ENCODE peak calls at places on chromosomes 16 and 17, in five cellular contexts. One of them, this sample, is unnamed.

GRCh38 chr17:79935845-79936470 is 96.7 kb upstream of the CBX4 start:
- DNase-seq in C1 segment of cervical spinal cord: no peak
- DNase-seq in T-helper 17 cell: no peak
- DNase-seq in activated CD8-positive, alpha-beta memory T cell treated with anti-CD3 and anti-CD28 coated beads for 1 hour: no peak
- DNase-seq in head of caudate nucleus: no peak
- DNase-seq in this sample: no peak

GRCh38 chr17:42806249-42806648 is 7.6 kb downstream of the CNTD1 start:
- DNase-seq in C1 segment of cervical spinal cord: no peak
- DNase-seq in T-helper 17 cell: no peak
- DNase-seq in activated CD8-positive, alpha-beta memory T cell treated with anti-CD3 and anti-CD28 coated beads for 1 hour: no peak
- DNase-seq in head of caudate nucleus: no peak
- DNase-seq in this sample: no peak

GRCh38 chr16:3095869-3096268 is 3.2 kb downstream of the ZSCAN10 start:
- DNase-seq in C1 segment of cervical spinal cord: no peak
- DNase-seq in T-helper 17 cell: peak; percentile 43
- DNase-seq in activated CD8-positive, alpha-beta memory T cell treated with anti-CD3 and anti-CD28 coated beads for 1 hour: no peak
- DNase-seq in head of caudate nucleus: no peak
- DNase-seq in this sample: peak; percentile 31

GRCh38 chr17:33328129-33328528 is 35.0 kb upstream of the ASIC2 start:
- DNase-seq in C1 segment of cervical spinal cord: no peak
- DNase-seq in T-helper 17 cell: no peak
- DNase-seq in activated CD8-positive, alpha-beta memory T cell treated with anti-CD3 and anti-CD28 coated beads for 1 hour: no peak
- DNase-seq in head of caudate nucleus: no peak
- DNase-seq in this sample: no peak

GRCh38 chr17:73559532-73559931 is 84.7 kb downstream of the SDK2 start:
- DNase-seq in C1 segment of cervical spinal cord: no peak
- DNase-seq in T-helper 17 cell: no peak
- DNase-seq in activated CD8-positive, alpha-beta memory T cell treated with anti-CD3 and anti-CD28 coated beads for 1 hour: no peak
- DNase-seq in head of caudate nucleus: no peak
- DNase-seq in this sample: no peak

GRCh38 chr17:74012465-74012864 is 191.0 kb upstream of the RPL38 start:
- DNase-seq in C1 segment of cervical spinal cord: no peak
- DNase-seq in T-helper 17 cell: no peak
- DNase-seq in activated CD8-positive, alpha-beta memory T cell treated with anti-CD3 and anti-CD28 coated beads for 1 hour: no peak
- DNase-seq in head of caudate nucleus: no peak
- DNase-seq in this sample: no peak

GRCh38 chr17:1709403-1709891 is 730 bp downstream of the TLCD2 start:
- DNase-seq in C1 segment of cervical spinal cord: no peak
- DNase-seq in T-helper 17 cell: no peak
- DNase-seq in activated CD8-positive, alpha-beta memory T cell treated with anti-CD3 and anti-CD28 coated beads for 1 hour: no peak
- DNase-seq in head of caudate nucleus: no peak
- DNase-seq in this sample: no peak

GRCh38 chr16:533391-534088 is 6.0 kb downstream of the CAPN15 start:
- DNase-seq in C1 segment of cervical spinal cord: peak; percentile 26
- DNase-seq in T-helper 17 cell: no peak
- DNase-seq in activated CD8-positive, alpha-beta memory T cell treated with anti-CD3 and anti-CD28 coated beads for 1 hour: no peak
- DNase-seq in head of caudate nucleus: no peak
- DNase-seq in this sample: no peak

GRCh38 chr17:57948555-57949420 is 6.4 kb downstream of the CUEDC1 start:
- DNase-seq in C1 segment of cervical spinal cord: no peak
- DNase-seq in T-helper 17 cell: no peak
- DNase-seq in activated CD8-positive, alpha-beta memory T cell treated with anti-CD3 and anti-CD28 coated beads for 1 hour: no peak
- DNase-seq in head of caudate nucleus: no peak
- DNase-seq in this sample: no peak

GRCh38 chr17:32523017-32523680 is 36.4 kb downstream of the CDK5R1 start:
- DNase-seq in C1 segment of cervical spinal cord: no peak
- DNase-seq in T-helper 17 cell: no peak
- DNase-seq in activated CD8-positive, alpha-beta memory T cell treated with anti-CD3 and anti-CD28 coated beads for 1 hour: no peak
- DNase-seq in head of caudate nucleus: no peak
- DNase-seq in this sample: no peak

GRCh38 chr16:46712911-46713310 is 23.5 kb downstream of the ORC6 start:
- DNase-seq in C1 segment of cervical spinal cord: no peak
- DNase-seq in T-helper 17 cell: no peak
- DNase-seq in activated CD8-positive, alpha-beta memory T cell treated with anti-CD3 and anti-CD28 coated beads for 1 hour: no peak
- DNase-seq in head of caudate nucleus: no peak
- DNase-seq in this sample: no peak

GRCh38 chr16:24609740-24610420 is 70.5 kb downstream of the RBBP6 start:
- DNase-seq in C1 segment of cervical spinal cord: peak; percentile 82
- DNase-seq in T-helper 17 cell: no peak
- DNase-seq in activated CD8-positive, alpha-beta memory T cell treated with anti-CD3 and anti-CD28 coated beads for 1 hour: no peak
- DNase-seq in head of caudate nucleus: peak; percentile 77
- DNase-seq in this sample: no peak

GRCh38 chr17:45873728-45874127 is 20.6 kb upstream of the MAPT start:
- DNase-seq in C1 segment of cervical spinal cord: no peak
- DNase-seq in T-helper 17 cell: no peak
- DNase-seq in activated CD8-positive, alpha-beta memory T cell treated with anti-CD3 and anti-CD28 coated beads for 1 hour: no peak
- DNase-seq in head of caudate nucleus: no peak
- DNase-seq in this sample: peak; percentile 17

GRCh38 chr16:49773534-49774486 is 82.1 kb downstream of the ZNF423 start:
- DNase-seq in C1 segment of cervical spinal cord: no peak
- DNase-seq in T-helper 17 cell: no peak
- DNase-seq in activated CD8-positive, alpha-beta memory T cell treated with anti-CD3 and anti-CD28 coated beads for 1 hour: no peak
- DNase-seq in head of caudate nucleus: no peak
- DNase-seq in this sample: no peak

GRCh38 chr16:81873221-81873620 is 94.1 kb downstream of the PLCG2 start:
- DNase-seq in C1 segment of cervical spinal cord: no peak
- DNase-seq in T-helper 17 cell: no peak
- DNase-seq in activated CD8-positive, alpha-beta memory T cell treated with anti-CD3 and anti-CD28 coated beads for 1 hour: no peak
- DNase-seq in head of caudate nucleus: no peak
- DNase-seq in this sample: no peak

GRCh38 chr16:1311738-1312458 is 2.5 kb downstream of the UBE2I start:
- DNase-seq in C1 segment of cervical spinal cord: no peak
- DNase-seq in T-helper 17 cell: no peak
- DNase-seq in activated CD8-positive, alpha-beta memory T cell treated with anti-CD3 and anti-CD28 coated beads for 1 hour: no peak
- DNase-seq in head of caudate nucleus: no peak
- DNase-seq in this sample: no peak

GRCh38 chr16:88458773-88459235 is 5.7 kb downstream of the ZFPM1 start:
- DNase-seq in C1 segment of cervical spinal cord: no peak
- DNase-seq in T-helper 17 cell: no peak
- DNase-seq in activated CD8-positive, alpha-beta memory T cell treated with anti-CD3 and anti-CD28 coated beads for 1 hour: no peak
- DNase-seq in head of caudate nucleus: no peak
- DNase-seq in this sample: no peak

GRCh38 chr17:69404398-69404797 is 10.1 kb upstream of the MAP2K6 start:
- DNase-seq in C1 segment of cervical spinal cord: no peak
- DNase-seq in T-helper 17 cell: no peak
- DNase-seq in activated CD8-positive, alpha-beta memory T cell treated with anti-CD3 and anti-CD28 coated beads for 1 hour: no peak
- DNase-seq in head of caudate nucleus: no peak
- DNase-seq in this sample: no peak

GRCh38 chr16:75192606-75193264 is 14.2 kb downstream of the CTRB2 start:
- DNase-seq in C1 segment of cervical spinal cord: no peak
- DNase-seq in T-helper 17 cell: no peak
- DNase-seq in activated CD8-positive, alpha-beta memory T cell treated with anti-CD3 and anti-CD28 coated beads for 1 hour: no peak
- DNase-seq in head of caudate nucleus: no peak
- DNase-seq in this sample: no peak

GRCh38 chr17:35244345-35245195 is 1.7 kb downstream of the SLFN5 start:
- DNase-seq in C1 segment of cervical spinal cord: no peak
- DNase-seq in T-helper 17 cell: peak; percentile 70
- DNase-seq in activated CD8-positive, alpha-beta memory T cell treated with anti-CD3 and anti-CD28 coated beads for 1 hour: peak; percentile 60
- DNase-seq in head of caudate nucleus: no peak
- DNase-seq in this sample: peak; percentile 70

GRCh38 chr16:50583211-50583610 is 35.0 kb downstream of the NKD1 start:
- DNase-seq in C1 segment of cervical spinal cord: no peak
- DNase-seq in T-helper 17 cell: no peak
- DNase-seq in activated CD8-positive, alpha-beta memory T cell treated with anti-CD3 and anti-CD28 coated beads for 1 hour: no peak
- DNase-seq in head of caudate nucleus: no peak
- DNase-seq in this sample: no peak

GRCh38 chr17:74531231-74531761 is at the start of gene CD300LB:
- DNase-seq in C1 segment of cervical spinal cord: no peak
- DNase-seq in T-helper 17 cell: no peak
- DNase-seq in activated CD8-positive, alpha-beta memory T cell treated with anti-CD3 and anti-CD28 coated beads for 1 hour: no peak
- DNase-seq in head of caudate nucleus: no peak
- DNase-seq in this sample: no peak

GRCh38 chr16:82972520-82972919 is 345.8 kb downstream of the CDH13 start:
- DNase-seq in C1 segment of cervical spinal cord: no peak
- DNase-seq in T-helper 17 cell: no peak
- DNase-seq in activated CD8-positive, alpha-beta memory T cell treated with anti-CD3 and anti-CD28 coated beads for 1 hour: no peak
- DNase-seq in head of caudate nucleus: no peak
- DNase-seq in this sample: no peak

GRCh38 chr17:13086142-13086769 is 68.4 kb upstream of the ELAC2 start:
- DNase-seq in C1 segment of cervical spinal cord: no peak
- DNase-seq in T-helper 17 cell: no peak
- DNase-seq in activated CD8-positive, alpha-beta memory T cell treated with anti-CD3 and anti-CD28 coated beads for 1 hour: no peak
- DNase-seq in head of caudate nucleus: no peak
- DNase-seq in this sample: no peak

GRCh38 chr17:39794249-39794970 is 56.7 kb downstream of the GRB7 start:
- DNase-seq in C1 segment of cervical spinal cord: no peak
- DNase-seq in T-helper 17 cell: no peak
- DNase-seq in activated CD8-positive, alpha-beta memory T cell treated with anti-CD3 and anti-CD28 coated beads for 1 hour: no peak
- DNase-seq in head of caudate nucleus: no peak
- DNase-seq in this sample: no peak

GRCh38 chr16:65546353-65546791 is 424.5 kb upstream of the CDH11 start:
- DNase-seq in C1 segment of cervical spinal cord: no peak
- DNase-seq in T-helper 17 cell: no peak
- DNase-seq in activated CD8-positive, alpha-beta memory T cell treated with anti-CD3 and anti-CD28 coated beads for 1 hour: no peak
- DNase-seq in head of caudate nucleus: no peak
- DNase-seq in this sample: no peak

GRCh38 chr17:41873559-41874292 is 8.5 kb upstream of the KLHL11 start:
- DNase-seq in C1 segment of cervical spinal cord: no peak
- DNase-seq in T-helper 17 cell: no peak
- DNase-seq in activated CD8-positive, alpha-beta memory T cell treated with anti-CD3 and anti-CD28 coated beads for 1 hour: no peak
- DNase-seq in head of caudate nucleus: no peak
- DNase-seq in this sample: no peak

This sample was measured in activated CD4-positive, alpha-beta T cell treated with anti-CD3 and anti-CD28 coated beads for 1 hour.